ENCODE peak calls at places on chromosome 5, in four cellular contexts. T, Z, Y and I are unnamed samples.

GRCh38 chr5:58012103-58012502 is 447.8 kb downstream of the PLK2 start:
- DNase-seq in Z (no peak), T (no peak), Y (no peak), I (no peak)

GRCh38 chr5:114308017-114308416 is 53.9 kb upstream of the KCNN2 start:
- DNase-seq in Z (no peak), T (no peak), Y (no peak), I (no peak)

GRCh38 chr5:16856531-16856930 is 79.6 kb downstream of the MYO10 start:
- DNase-seq in Z (no peak), Y (no peak), T (no peak), I (no peak)

GRCh38 chr5:52920929-52921328 is 68.2 kb upstream of the ITGA2 start:
- DNase-seq in T (no peak), Z (no peak), Y (no peak), I (no peak)

GRCh38 chr5:40270274-40270855 is 409.4 kb upstream of the PTGER4 start:
- DNase-seq in Z (no peak), T (no peak), Y (no peak), I (no peak)

GRCh38 chr5:11012295-11012694 is 251.3 kb upstream of the DAP start:
- DNase-seq in T (no peak), Z (no peak), Y (no peak), I (peak; percentile 59)

GRCh38 chr5:139954462-139954861 is 88.6 kb downstream of the NRG2 start:
- DNase-seq in Y (no peak), T (no peak), Z (no peak), I (no peak)

GRCh38 chr5:3429962-3430361 is 165.7 kb upstream of the IRX1 start:
- DNase-seq in Y (no peak), T (no peak), Z (no peak), I (no peak)

GRCh38 chr5:523658-524441 is 399 bp downstream of the SLC9A3 start:
- DNase-seq in T (no peak), Z (no peak), Y (no peak), I (peak; percentile 46)

GRCh38 chr5:54469655-54470054 is 14.2 kb downstream of the HSPB3 start:
- DNase-seq in Z (no peak), Y (no peak), T (no peak), I (no peak)

GRCh38 chr5:124279146-124279545 is 467.3 kb downstream of the ZNF608 start:
- DNase-seq in T (no peak), Y (no peak), Z (no peak), I (no peak)

GRCh38 chr5:97600486-97600885 is 417.4 kb upstream of the RIOK2 start:
- DNase-seq in T (no peak), Z (no peak), Y (no peak), I (no peak)

GRCh38 chr5:116686438-116686837 is 111.8 kb upstream of the SEMA6A start:
- DNase-seq in T (no peak), Z (no peak), Y (no peak), I (no peak)

GRCh38 chr5:116681334-116682013 is 106.9 kb upstream of the SEMA6A start:
- DNase-seq in Z (no peak), Y (no peak), T (no peak), I (no peak)

GRCh38 chr5:116685931-116686330 is 111.3 kb upstream of the SEMA6A start:
- DNase-seq in Y (no peak), Z (no peak), T (no peak), I (no peak)

GRCh38 chr5:116685069-116685468 is 110.4 kb upstream of the SEMA6A start:
- DNase-seq in T (no peak), Z (no peak), Y (no peak), I (no peak)
- H3K4me1 ChIP-seq in T (no peaks in the 10 kb centered on the region), Z (no peaks in the 10 kb centered on the region), Y (no peaks in the 10 kb centered on the region), I (no peaks in the 10 kb centered on the region)

GRCh38 chr5:99349842-99350241 is 421.0 kb upstream of the CHD1 start:
- DNase-seq in Z (no peak), T (no peak), Y (no peak), I (no peak)

DNA sequence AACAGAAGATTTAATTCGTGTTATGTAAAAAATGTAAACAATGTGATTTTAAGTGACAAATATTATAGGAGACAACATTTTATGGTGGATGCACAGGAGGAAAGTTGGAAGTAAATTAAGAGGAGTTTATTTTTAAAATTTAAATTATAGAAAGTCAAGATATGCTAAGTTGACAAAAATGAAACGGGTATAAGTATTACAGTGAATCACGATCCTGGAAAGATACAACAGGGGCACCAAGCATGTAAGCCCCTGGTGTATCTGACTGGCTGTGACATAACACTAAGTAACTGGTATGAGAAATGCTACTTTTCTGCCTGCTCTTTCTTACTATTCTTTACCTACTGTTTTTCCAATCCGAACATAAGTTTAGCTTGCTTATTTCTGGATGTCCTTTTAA is 419.8 kb upstream of the CHD1 start:
- DNase-seq in Z (no peak), Y (no peak), T (no peak), I (no peak)
- H3K4me3 ChIP-seq in Z (no peak overlapping the region), Y (no peak overlapping the region), T (no peak overlapping the region), I (no peak overlapping the region)

GRCh38 chr5:38468978-38469706 is 87.3 kb downstream of the LIFR start:
- DNase-seq in T (peak; percentile 86), Y (no peak), Z (peak; percentile 85), I (peak; percentile 83)
- H3K4me1 ChIP-seq in T (peaks cover 59% of the 10 kb centered on the region), Y (no peaks in the 10 kb centered on the region), Z (peaks cover 78% of the 10 kb centered on the region), I (peaks cover 43% of the 10 kb centered on the region)

DNA sequence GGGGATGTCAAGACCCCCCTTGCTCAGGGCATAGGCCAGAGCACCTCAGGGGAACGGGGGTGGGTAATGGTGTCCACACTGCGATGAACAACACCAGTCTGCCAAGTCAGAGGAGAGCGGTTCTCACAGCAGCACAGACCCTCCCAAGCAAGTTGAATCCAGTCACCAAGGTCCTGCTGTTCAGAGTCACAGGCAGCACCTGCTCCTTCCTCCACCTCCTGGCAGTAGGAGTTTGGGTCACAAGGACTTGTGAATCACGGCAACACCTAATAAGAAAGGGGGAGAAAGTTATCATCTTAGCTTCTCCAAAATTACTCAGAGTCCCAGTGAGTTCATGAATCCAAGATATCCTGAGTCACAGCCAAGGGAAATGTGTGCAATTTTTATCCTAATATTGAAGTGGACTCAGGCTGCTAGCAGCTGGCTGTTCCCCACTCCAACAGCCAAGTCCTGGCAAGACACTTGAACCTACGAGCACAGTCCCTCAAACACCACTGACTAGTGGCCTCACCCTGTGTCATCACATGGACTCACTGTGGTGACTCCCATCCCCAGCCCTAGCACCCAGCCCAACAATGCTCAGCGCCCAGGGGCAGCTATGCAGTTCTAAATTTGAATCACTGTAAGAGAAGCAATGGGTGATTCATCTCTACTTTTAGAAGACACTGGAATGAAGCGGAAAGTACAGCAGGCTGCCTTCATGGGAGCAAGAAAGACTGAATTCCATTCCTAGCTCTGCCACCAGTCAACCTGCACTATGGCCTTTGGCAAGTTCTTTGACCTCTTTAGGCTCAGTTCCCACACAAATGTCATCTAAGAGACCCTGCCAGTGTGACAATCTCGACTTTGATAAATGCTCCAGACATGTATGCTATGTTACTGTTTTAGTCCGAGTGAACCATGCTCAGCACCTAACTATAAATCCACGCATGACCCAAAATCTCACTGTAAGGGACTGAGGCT is 113.7 kb downstream of the KLHL3 start:
- DNase-seq in Y (no peak), T (peak; percentile 81), Z (peak; percentile 62), I (peak; percentile 75)
- H3K4me3 ChIP-seq in Y (no peak overlapping the region), T (peak overlapping the region; percentile 19), Z (peak overlapping the region; percentile 30), I (no peak overlapping the region)

GRCh38 chr5:109705596-109705995 is 15.9 kb downstream of the MAN2A1 start:
- DNase-seq in Z (no peak), T (no peak), Y (no peak), I (no peak)
- H3K4me1 ChIP-seq in Z (peaks cover 23% of the 10 kb centered on the region), T (peaks cover 52% of the 10 kb centered on the region), Y (peaks cover 74% of the 10 kb centered on the region), I (peaks cover 15% of the 10 kb centered on the region)

DNA sequence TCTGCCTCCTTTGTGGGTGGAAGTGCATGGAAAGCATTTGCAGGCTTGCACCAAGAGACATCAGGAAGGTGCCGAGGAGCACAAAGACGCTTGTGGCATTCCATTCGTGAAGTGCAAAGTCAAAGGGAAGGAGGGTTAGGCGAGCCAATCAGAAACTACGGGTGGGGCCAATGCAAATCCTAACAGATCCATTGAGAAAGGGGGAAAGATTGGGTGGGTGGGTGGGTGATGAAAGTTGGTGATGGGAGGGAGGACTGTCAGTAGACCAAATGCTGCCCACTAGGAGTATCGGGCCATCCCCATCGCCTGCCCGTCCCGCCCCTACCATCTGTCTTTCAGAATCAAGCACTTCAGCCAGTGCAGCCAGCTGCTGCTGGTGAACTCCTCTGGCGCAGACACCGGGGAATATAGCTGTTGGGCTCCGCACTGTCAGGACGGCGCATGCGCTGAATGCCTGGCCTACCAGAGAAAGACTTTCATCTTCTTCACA is 17.1 kb upstream of the ANXA6 start:
- DNase-seq in Z (no peak), T (peak; percentile 51), Y (no peak), I (peak; percentile 64)
- H3K4me3 ChIP-seq in Z (peak overlapping the region; percentile 22), T (peak overlapping the region; percentile 28), Y (no peak overlapping the region), I (no peak overlapping the region)

GRCh38 chr5:179825655-179826182 is 5.0 kb downstream of the SQSTM1 start:
- DNase-seq in Y (no peak), T (no peak), Z (no peak), I (peak; percentile 33)
- H3K4me1 ChIP-seq in Y (peaks cover 14% of the 10 kb centered on the region), T (peaks cover 78% of the 10 kb centered on the region), Z (peaks cover 95% of the 10 kb centered on the region), I (peaks cover 10% of the 10 kb centered on the region)

DNA sequence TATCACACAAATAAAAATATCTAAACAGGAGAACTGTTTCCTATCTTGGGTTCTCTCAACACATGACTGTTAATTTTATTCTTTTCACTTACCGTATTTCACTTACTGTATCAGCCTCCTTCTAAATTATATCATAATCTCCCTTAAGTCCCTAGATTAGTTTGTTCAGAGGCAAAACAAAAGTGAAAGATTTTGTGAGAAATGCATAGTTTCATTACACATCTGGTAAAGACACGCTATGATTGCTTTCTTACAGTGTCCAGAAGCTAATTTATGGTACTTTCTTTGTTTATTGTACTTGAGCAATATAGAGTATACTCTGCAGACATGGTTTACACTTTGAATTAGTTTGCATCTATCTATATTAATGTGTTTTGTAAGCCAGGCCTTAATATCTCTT is 159.7 kb upstream of the TLX3 start:
- DNase-seq in Y (no peak), Z (no peak), T (no peak), I (no peak)
- H3K4me3 ChIP-seq in Y (no peak overlapping the region), Z (no peak overlapping the region), T (no peak overlapping the region), I (no peak overlapping the region)